ENCODE peak calls at places on chromosomes 6 and 20, in four cellular contexts. L, X, D and A are unnamed samples.
A peak's percentile ranks its signal among the peaks of the same experiment; 100 is the strongest.

GRCh38 chr20:39873286-39873685 is 815.8 kb downstream of the MAFB start:
- DNase-seq in X (no peak), D (no peak), L (no peak), A (no peak)

GRCh38 chr20:58712823-58713731 is 20.5 kb downstream of the NPEPL1 start:
- DNase-seq in L (no peak), D (no peak), X (no peak), A (no peak)

GRCh38 chr6:56156643-56157042 is 90.7 kb downstream of the COL21A1 start:
- DNase-seq in D (no peak), X (no peak), L (no peak), A (peak; percentile 61)

GRCh38 chr20:36439040-36439730 is 102.1 kb upstream of the MYL9 start:
- DNase-seq in L (peak; percentile 57), D (peak; percentile 8), X (peak; percentile 40), A (peak; percentile 66)

GRCh38 chr6:136734977-136735376 is 57.3 kb downstream of the MAP3K5 start:
- DNase-seq in D (no peak), X (no peak), L (no peak), A (no peak)

GRCh38 chr6:157089851-157090250 is 233.5 kb downstream of the TMEM242 start:
- DNase-seq in L (no peak), X (no peak), D (no peak), A (no peak)

GRCh38 chr20:31890646-31891045 is 20.2 kb downstream of the TTLL9 start:
- DNase-seq in X (no peak), D (no peak), L (no peak), A (no peak)

GRCh38 chr6:22149081-22149480 is 147.8 kb downstream of the PRL start:
- DNase-seq in L (no peak), X (no peak), D (no peak), A (no peak)

GRCh38 chr6:18424201-18424600 is 37.1 kb downstream of the RNF144B start:
- DNase-seq in D (no peak), L (no peak), X (no peak), A (no peak)

GRCh38 chr20:58712116-58712822 is 19.7 kb downstream of the NPEPL1 start:
- DNase-seq in D (no peak), X (no peak), L (no peak), A (no peak)

GRCh38 chr6:67683960-67684359 is 951.1 kb upstream of the ADGRB3 start:
- DNase-seq in X (no peak), D (no peak), L (peak; percentile 7), A (peak; percentile 51)

GRCh38 chr6:56843476-56844349 is 111.2 kb upstream of the BEND6 start:
- DNase-seq in X (peak; percentile 87), L (peak; percentile 82), D (peak; percentile 68), A (peak; percentile 80)

GRCh38 chr20:33793011-33793931 is 17.9 kb upstream of the CHMP4B start:
- DNase-seq in D (no peak), L (peak; percentile 22), X (no peak), A (no peak)

GRCh38 chr6:110490110-110490509 is 13.7 kb upstream of the SLC22A16 start:
- DNase-seq in D (no peak), X (no peak), L (no peak), A (no peak)

GRCh38 chr6:152398993-152399392 is 238.2 kb downstream of the SYNE1 start:
- DNase-seq in D (no peak), X (no peak), L (no peak), A (no peak)

GRCh38 chr6:154738561-154738961 is 5.3 kb downstream of the SCAF8 start:
- DNase-seq in L (peak; percentile 28), D (no peak), X (no peak), A (peak; percentile 49)

GRCh38 chr20:42338274-42339172 is 720.3 kb upstream of the CHD6 start:
- DNase-seq in D (no peak), L (no peak), X (no peak), A (no peak)

GRCh38 chr20:36550797-36551299 is 9.5 kb downstream of the MYL9 start:
- DNase-seq in D (no peak), X (no peak), L (peak; percentile 55), A (peak; percentile 31)

GRCh38 chr20:33474097-33474846 is 15.6 kb upstream of the CBFA2T2 start:
- DNase-seq in X (no peak), D (no peak), L (no peak), A (peak; percentile 5)

GRCh38 chr20:3412600-3413392 is 5.3 kb upstream of the DNAAF9 start:
- DNase-seq in D (no peak), L (no peak), X (no peak), A (no peak)

GRCh38 chr6:155273438-155273837 is 9.6 kb downstream of the CLDN20 start:
- DNase-seq in X (no peak), D (no peak), L (peak; percentile 90), A (peak; percentile 96)

GRCh38 chr6:125950293-125950692 is 6.3 kb upstream of the HINT3 start:
- DNase-seq in X (no peak), L (peak; percentile 93), D (no peak), A (peak; percentile 71)

GRCh38 chr6:21900730-21901129 is 307.2 kb downstream of the SOX4 start:
- DNase-seq in D (no peak), X (no peak), L (peak; percentile 62), A (peak; percentile 83)

GRCh38 chr6:4644962-4645361 is 131.2 kb upstream of the CDYL start:
- DNase-seq in D (no peak), L (no peak), X (no peak), A (peak; percentile 39)

GRCh38 chr6:168994966-168995365 is 258.7 kb downstream of the THBS2 start:
- DNase-seq in L (peak; percentile 39), X (no peak), D (no peak), A (no peak)

GRCh38 chr20:49422176-49422575 is 60.3 kb downstream of the KCNB1 start:
- DNase-seq in L (no peak), D (no peak), X (no peak), A (no peak)

GRCh38 chr6:33425668-33426577 is 6.1 kb downstream of the SYNGAP1 start:
- DNase-seq in L (peak; percentile 84), D (peak; percentile 63), X (peak; percentile 62), A (peak; percentile 83)

GRCh38 chr6:15522427-15522826 is 140.4 kb downstream of the DTNBP1 start:
- DNase-seq in L (no peak), X (no peak), D (no peak), A (no peak)

GRCh38 chr20:59123011-59123676 is 40.5 kb upstream of the ZNF831 start:
- DNase-seq in X (no peak), D (no peak), L (no peak), A (no peak)

GRCh38 chr6:156832166-156832743 is 55.1 kb downstream of the ARID1B start:
- DNase-seq in L (peak; percentile 42), X (no peak), D (no peak), A (peak; percentile 80)

GRCh38 chr6:144062757-144063156 is 32.6 kb downstream of the SF3B5 start:
- DNase-seq in D (no peak), L (no peak), X (no peak), A (no peak)

GRCh38 chr6:30826961-30827342 is 57.4 kb upstream of the DDR1 start:
- DNase-seq in L (no peak), D (no peak), X (no peak), A (no peak)

GRCh38 chr6:26311385-26312095 is 53.5 kb upstream of the BTN3A2 start:
- DNase-seq in X (peak; percentile 18), D (no peak), L (peak; percentile 73), A (peak; percentile 81)

GRCh38 chr20:25867776-25868649 is 171.4 kb upstream of the ZNF337 start:
- DNase-seq in L (peak; percentile 82), D (peak; percentile 79), X (peak; percentile 21), A (peak; percentile 76)

GRCh38 chr20:57478176-57478575 is 46.8 kb downstream of the CTCFL start:
- DNase-seq in L (no peak), D (no peak), X (no peak), A (no peak)

GRCh38 chr6:146582857-146583256 is 15.9 kb upstream of the ADGB start:
- DNase-seq in D (no peak), L (no peak), X (no peak), A (peak; percentile 44)